ENCODE peak calls at places on chromosome X, in ten cellular contexts. K, F, U, Q, D, A, P, O, W and H are unnamed samples.

GRCh38 chrX:109709129-109709631 is 23.9 kb downstream of the ACSL4 start:
- DNase-seq in A (no peak), U (no peak), K (no peak), D (peak), O (peak), Q (no peak), F (peak), P (no peak), W (no peak), H (no peak)

GRCh38 chrX:119389214-119389613 is 9.9 kb upstream of the SLC25A43 start:
- DNase-seq in K (no peak), F (no peak), P (no peak), Q (no peak), O (no peak), W (no peak), U (no peak), A (no peak), D (no peak), H (no peak)

GRCh38 chrX:115625577-115626301 is 64.8 kb downstream of the PLS3 start:
- DNase-seq in Q (no peak), D (peak), O (peak), W (no peak), A (no peak), F (peak), K (no peak), P (no peak), U (no peak), H (no peak)

GRCh38 chrX:19046343-19047215 is 62.7 kb upstream of the PHKA2 start:
- DNase-seq in A (no peak), F (peak), W (no peak), P (no peak), Q (no peak), D (peak), O (peak), K (no peak), U (no peak), H (no peak)

GRCh38 chrX:13646154-13646549 is 6.8 kb upstream of the TCEANC start:
- DNase-seq in D (peak), Q (peak), W (no peak), F (peak), U (no peak), P (peak), A (peak), O (peak), K (peak), H (no peak)

GRCh38 chrX:153055827-153056748 is at the start of gene PNMA3:
- DNase-seq in D (no peak), U (no peak), A (no peak), F (no peak), K (no peak), Q (no peak), O (no peak), P (no peak), W (no peak), H (no peak)

GRCh38 chrX:68146054-68146453 is 287.2 kb downstream of the OPHN1 start:
- DNase-seq in O (peak), U (no peak), D (peak), F (peak), K (no peak), A (no peak), P (no peak), Q (no peak), W (no peak), H (no peak)

GRCh38 chrX:16711219-16712115 is 1.0 kb downstream of the CTPS2 start:
- DNase-seq in U (no peak), A (no peak), Q (peak), D (no peak), K (peak), F (no peak), W (no peak), O (no peak), P (no peak), H (peak)